ENCODE peak calls at places on chromosome 19, in seven cellular contexts. S is PC-3, M is HCT116, U is OCI-LY7, E is GM23338, D is Karpas-422, F is SK-N-SH. B is an unnamed sample. For H3K4me1 and H3K9me2, the result is how much of the 10 kb centered on the place peaks cover.

GRCh38 chr19:13463296-13463695 is 43.0 kb downstream of the CACNA1A start:
- DNase-seq in D (peak), U (peak), E (peak), F (no peak), S (peak), M (no peak), B (peak)

GRCh38 chr19:57803594-57804325 is 11.0 kb downstream of the ZNF552 start:
- DNase-seq in M (peak), U (no peak), F (peak), E (peak), D (no peak), S (peak), B (peak)

GRCh38 chr19:14978377-14978776 is 1.3 kb downstream of the SLC1A6 start:
- DNase-seq in U (no peak), D (no peak), E (no peak), M (no peak), F (no peak), S (no peak), B (no peak)

GRCh38 chr19:17156947-17157302 is 58.2 kb upstream of the USE1 start:
- DNase-seq in D (no peak), S (no peak), M (no peak), E (no peak), F (no peak), U (no peak), B (no peak)

GRCh38 chr19:37977992-37978391 is 71.0 kb downstream of the SIPA1L3 start:
- DNase-seq in F (no peak), S (no peak), M (no peak), E (no peak), U (peak), D (no peak), B (no peak)

GRCh38 chr19:31541396-31541795 is 192.2 kb upstream of the TSHZ3 start:
- DNase-seq in U (no peak), M (no peak), S (no peak), F (no peak), D (no peak), E (no peak), B (no peak)

GRCh38 chr19:18478545-18479311 is 40.8 kb upstream of the ISYNA1 start:
- DNase-seq in D (peak), F (peak), U (peak), E (no peak), M (no peak), S (peak), B (peak)

GRCh38 chr19:31205887-31206518 is 143.2 kb downstream of the TSHZ3 start:
- DNase-seq in M (no peak), U (no peak), S (no peak), F (no peak), D (no peak), E (no peak), B (no peak)

GRCh38 chr19:30790048-30790680 is 418.0 kb downstream of the ZNF536 start:
- DNase-seq in E (no peak), D (no peak), F (no peak), U (no peak), M (no peak), S (no peak), B (no peak)

GRCh38 chr19:12774588-12775555 is at the start of gene HOOK2:
- DNase-seq in D (no peak), M (peak), S (peak), U (no peak), E (peak), F (no peak), B (peak)

GRCh38 chr19:44848036-44848804 is 2.1 kb downstream of the NECTIN2 start:
- DNase-seq in M (no peak), U (no peak), S (peak), F (peak), D (no peak), E (peak), B (peak)

GRCh38 chr19:38684078-38684861 is 36.8 kb downstream of the ACTN4 start:
- DNase-seq in E (no peak), U (no peak), F (no peak), D (no peak), M (peak), S (peak), B (peak)

GRCh38 chr19:639251-640155 is at the start of gene FGF22:
- DNase-seq in S (peak), E (peak), U (peak), F (peak), D (peak), M (peak), B (peak)

GRCh38 chr19:39406656-39407393 is at the start of gene ZFP36:
- DNase-seq in D (peak), E (peak), F (peak), S (peak), M (peak), U (peak), B (peak)

GRCh38 chr19:18287836-18288772 is 6.7 kb upstream of the JUND start:
- DNase-seq in E (peak), S (no peak), F (no peak), D (no peak), M (no peak), U (no peak), B (peak)

GRCh38 chr19:53019684-53020083 is 6.0 kb downstream of the ERVV-1 start:
- DNase-seq in D (peak), S (no peak), E (peak), U (peak), F (no peak), M (peak), B (no peak)

GRCh38 chr19:1422943-1423342 is 15.3 kb upstream of the RPS15 start:
- DNase-seq in S (no peak), D (no peak), U (no peak), F (no peak), E (no peak), M (no peak), B (no peak)

GRCh38 chr19:41510484-41510883 is 65.5 kb upstream of the CEACAM21 start:
- DNase-seq in E (no peak), D (no peak), S (no peak), M (no peak), U (no peak), F (no peak), B (no peak)

GRCh38 chr19:13905634-13906524 is at the start of the genes BRME1 and CC2D1A:
- DNase-seq in U (peak), F (peak), D (peak), E (peak), M (peak), S (peak), B (peak)

GRCh38 chr19:29263305-29264080 is 50.5 kb upstream of the UQCRFS1 start:
- DNase-seq in S (peak), E (peak), M (no peak), F (peak), U (peak), D (peak), B (peak)

GRCh38 chr19:49805822-49806612 is 7.1 kb downstream of the FUZ start:
- DNase-seq in M (no peak), F (no peak), S (no peak), E (no peak), U (no peak), D (no peak), B (no peak)

GRCh38 chr19:13906525-13906904 is 514 bp downstream of the CC2D1A start:
- DNase-seq in F (peak), M (no peak), E (peak), S (peak), U (peak), D (peak), B (peak)

GRCh38 chr19:10718205-10719196 is 622 bp downstream of the DNM2 start:
- DNase-seq in S (peak), E (peak), M (no peak), U (peak), D (peak), F (peak), B (peak)

GRCh38 chr19:35090160-35090794 is 25.3 kb upstream of the FXYD3 start:
- DNase-seq in M (peak), S (peak), U (peak), F (peak), E (peak), D (peak), B (peak)

GRCh38 chr19:55474269-55475265 is 1.9 kb upstream of the ZNF628 start:
- DNase-seq in F (no peak), D (no peak), S (no peak), E (no peak), U (no peak), M (no peak), B (no peak)

GRCh38 chr19:10872551-10873107 is 1.3 kb downstream of the CARM1 start:
- DNase-seq in S (peak), D (peak), F (no peak), E (no peak), M (no peak), U (no peak), B (no peak)

GRCh38 chr19:2607712-2608601 is 94.5 kb downstream of the GNG7 start:
- DNase-seq in S (no peak), F (no peak), M (no peak), D (peak), E (no peak), U (no peak), B (no peak)

GRCh38 chr19:2602391-2603181 is 99.9 kb downstream of the GNG7 start:
- DNase-seq in S (peak), F (peak), D (peak), E (peak), M (no peak), U (no peak), B (peak)

GRCh38 chr19:2600914-2601870 is 101.3 kb downstream of the GNG7 start:
- DNase-seq in U (no peak), D (peak), E (no peak), F (no peak), S (no peak), M (no peak), B (no peak)

GRCh38 chr19:2604747-2605329 is 97.7 kb downstream of the GNG7 start:
- DNase-seq in F (no peak), D (no peak), E (no peak), S (no peak), U (no peak), M (no peak), B (no peak)

DNA sequence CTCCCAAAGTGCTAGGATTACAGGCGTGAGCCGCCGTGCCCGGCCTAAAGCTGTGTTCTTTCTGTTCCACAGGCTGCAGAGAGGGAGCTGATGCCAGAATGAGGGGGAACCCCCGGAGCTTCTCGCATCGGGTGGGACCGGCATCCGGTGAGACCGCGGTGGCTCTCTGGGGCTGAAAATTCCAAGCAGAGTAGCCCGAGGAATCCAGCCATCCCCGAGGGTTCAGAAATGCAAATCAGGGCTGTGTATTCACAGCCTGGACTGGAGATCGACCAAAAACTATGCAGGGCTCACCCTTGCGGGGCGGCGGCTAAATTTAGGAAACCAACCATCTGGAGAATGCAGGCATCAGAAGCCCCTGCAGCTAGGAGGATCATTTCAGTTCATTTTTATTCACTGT is 99.2 kb downstream of the GNG7 start:
- DNase-seq in U (no peak), M (no peak), E (peak), S (no peak), D (no peak), F (no peak), B (no peak)
- H3K4me3 ChIP-seq in U (no peak), M (no peak), E (peak), S (no peak), D (no peak), F (no peak), B (no peak)

DNA sequence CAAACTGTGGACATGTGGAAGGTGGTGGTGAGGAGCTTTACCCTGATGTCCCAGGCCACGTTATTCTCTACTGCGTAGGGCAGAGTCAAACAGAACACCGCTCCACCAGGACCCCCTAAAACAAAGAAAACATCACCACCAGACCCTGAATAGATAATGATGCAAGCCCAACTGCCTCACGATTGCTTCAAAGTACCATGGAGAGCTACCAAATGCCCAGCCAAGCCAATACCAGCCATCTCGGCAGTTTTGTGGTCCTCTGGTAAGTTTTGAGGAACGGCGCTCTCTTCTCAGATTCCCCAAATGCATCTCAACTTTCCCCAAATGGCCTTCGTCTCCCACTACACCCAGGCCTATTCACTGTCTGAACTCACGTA is 5.6 kb downstream of the RANBP3 start:
- DNase-seq in D (no peak), E (no peak), F (no peak), S (no peak), M (no peak), U (no peak), B (no peak)
- H3K4me1 ChIP-seq in D (half or more), E (under half), F (under half), S (under half), M (under half), U (half or more), B (under half)

DNA sequence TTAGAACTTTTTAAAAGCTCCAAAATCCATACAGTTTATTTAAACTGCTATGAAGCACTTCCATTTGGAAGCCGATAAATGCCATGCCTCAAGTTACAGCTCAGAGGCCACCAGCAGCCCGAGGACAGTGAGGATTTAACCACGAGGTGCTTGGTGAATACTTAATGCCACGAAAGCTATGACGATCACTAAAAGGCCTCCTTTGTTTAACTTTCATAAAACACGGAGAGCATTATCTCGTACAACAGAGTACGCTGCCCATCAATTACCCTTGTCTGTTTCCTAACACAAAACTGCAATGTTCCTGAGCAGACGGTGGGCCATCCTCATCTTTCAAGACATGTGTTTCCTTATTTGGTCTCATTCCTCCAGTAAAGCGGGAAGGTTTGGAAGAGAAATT is 58.4 kb downstream of the PEPD start:
- DNase-seq in M (no peak), D (no peak), S (no peak), F (no peak), E (no peak), U (no peak), B (no peak)
- H3K9me2 ChIP-seq in M (under half), D (under half), S (under half), F (under half), E (under half), U (under half), B (under half)

DNA sequence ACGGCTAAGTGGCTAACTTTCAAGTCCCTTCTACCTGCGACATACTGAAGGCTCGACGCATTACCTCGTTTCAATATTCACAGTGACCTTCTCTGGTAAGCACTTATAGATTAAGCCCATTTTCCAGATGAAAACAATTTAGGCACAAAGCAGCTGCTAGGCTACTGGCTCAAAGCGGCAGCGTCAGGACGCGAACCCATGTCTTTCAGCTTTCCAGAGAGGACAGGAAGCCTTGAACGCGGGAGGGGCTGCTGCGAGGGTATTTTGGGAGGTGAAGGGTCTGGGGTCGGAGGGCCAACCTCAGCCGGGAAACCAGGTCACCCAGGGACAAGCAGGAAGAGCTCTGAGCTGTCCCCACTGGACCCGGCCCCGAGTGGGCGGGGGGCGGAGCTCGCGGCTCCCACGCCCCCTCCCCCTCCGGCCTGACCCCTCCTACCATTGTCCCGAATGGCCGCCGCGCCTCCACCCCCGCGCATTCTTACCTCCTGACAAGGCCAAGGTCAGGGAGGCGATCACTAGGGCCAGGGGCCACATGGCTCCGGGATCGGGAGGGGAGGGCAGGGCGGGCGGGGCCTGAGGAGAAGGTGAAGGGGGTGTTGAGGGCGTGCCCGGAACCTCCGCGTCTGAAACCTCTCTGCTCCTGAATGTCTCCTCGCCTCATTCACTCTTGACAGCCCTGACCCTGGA is at the start of gene KLK13:
- DNase-seq in M (peak), F (no peak), S (no peak), E (peak), U (no peak), D (no peak), B (peak)
- H3K4me3 ChIP-seq in M (peak), F (no peak), S (no peak), E (peak), U (no peak), D (no peak), B (peak)

GRCh38 chr19:48396010-48396870 is 2.8 kb downstream of the GRIN2D start:
- DNase-seq in E (no peak), U (no peak), D (no peak), M (no peak), S (no peak), F (no peak), B (no peak)
- H3K4me1 ChIP-seq in E (half or more), U (under half), D (under half), M (under half), S (under half), F (under half), B (under half)

B was measured in hepatocyte.